ENCODE peak calls at places on chromosomes 2 and 18, in seven cellular contexts. One of them, this sample, is unnamed.

GRCh38 chr2:118006861-118007260 is 7.0 kb downstream of the CCDC93 start:
- DNase-seq in bronchial epithelial cell: no peak
- DNase-seq in PC-9: no peak
- DNase-seq in naive thymus-derived CD4-positive, alpha-beta T cell: no peak
- DNase-seq in CD8-positive, alpha-beta memory T cell: no peak
- DNase-seq in mammary epithelial cell: no peak
- DNase-seq in neuronal stem cell: no peak
- DNase-seq in this sample: no peak

GRCh38 chr18:36602071-36602470 is 226.7 kb downstream of the TPGS2 start:
- DNase-seq in bronchial epithelial cell: no peak
- DNase-seq in PC-9: no peak
- DNase-seq in naive thymus-derived CD4-positive, alpha-beta T cell: no peak
- DNase-seq in CD8-positive, alpha-beta memory T cell: no peak
- DNase-seq in mammary epithelial cell: no peak
- DNase-seq in neuronal stem cell: no peak
- DNase-seq in this sample: no peak

GRCh38 chr18:79566841-79567370 is 112.7 kb upstream of the CTDP1 start:
- DNase-seq in bronchial epithelial cell: peak; percentile 61
- DNase-seq in PC-9: no peak
- DNase-seq in naive thymus-derived CD4-positive, alpha-beta T cell: no peak
- DNase-seq in CD8-positive, alpha-beta memory T cell: no peak
- DNase-seq in mammary epithelial cell: no peak
- DNase-seq in neuronal stem cell: no peak
- DNase-seq in this sample: no peak

GRCh38 chr18:67864677-67865340 is 348.3 kb upstream of the DSEL start:
- DNase-seq in bronchial epithelial cell: peak; percentile 3
- DNase-seq in PC-9: no peak
- DNase-seq in naive thymus-derived CD4-positive, alpha-beta T cell: no peak
- DNase-seq in CD8-positive, alpha-beta memory T cell: no peak
- DNase-seq in mammary epithelial cell: peak; percentile 5
- DNase-seq in neuronal stem cell: no peak
- DNase-seq in this sample: no peak

GRCh38 chr18:74414951-74415515 is 42.1 kb downstream of the DIPK1C start:
- DNase-seq in bronchial epithelial cell: no peak
- DNase-seq in PC-9: no peak
- DNase-seq in naive thymus-derived CD4-positive, alpha-beta T cell: no peak
- DNase-seq in CD8-positive, alpha-beta memory T cell: no peak
- DNase-seq in mammary epithelial cell: no peak
- DNase-seq in neuronal stem cell: no peak
- DNase-seq in this sample: no peak

GRCh38 chr2:164793531-164793930 is 48.1 kb downstream of the COBLL1 start:
- DNase-seq in bronchial epithelial cell: no peak
- DNase-seq in PC-9: no peak
- DNase-seq in naive thymus-derived CD4-positive, alpha-beta T cell: no peak
- DNase-seq in CD8-positive, alpha-beta memory T cell: no peak
- DNase-seq in mammary epithelial cell: no peak
- DNase-seq in neuronal stem cell: no peak
- DNase-seq in this sample: no peak

GRCh38 chr18:49319590-49319989 is 140.9 kb downstream of the DYM start:
- DNase-seq in bronchial epithelial cell: no peak
- DNase-seq in PC-9: no peak
- DNase-seq in naive thymus-derived CD4-positive, alpha-beta T cell: no peak
- DNase-seq in CD8-positive, alpha-beta memory T cell: no peak
- DNase-seq in mammary epithelial cell: no peak
- DNase-seq in neuronal stem cell: no peak
- DNase-seq in this sample: no peak

GRCh38 chr2:12702661-12703121 is 14.0 kb upstream of the TRIB2 start:
- DNase-seq in bronchial epithelial cell: peak; percentile 96
- DNase-seq in PC-9: peak; percentile 30
- DNase-seq in naive thymus-derived CD4-positive, alpha-beta T cell: no peak
- DNase-seq in CD8-positive, alpha-beta memory T cell: no peak
- DNase-seq in mammary epithelial cell: peak; percentile 94
- DNase-seq in neuronal stem cell: no peak
- DNase-seq in this sample: no peak

GRCh38 chr2:195613922-195614321 is 43.1 kb upstream of the SLC39A10 start:
- DNase-seq in bronchial epithelial cell: peak; percentile 84
- DNase-seq in PC-9: peak; percentile 8
- DNase-seq in naive thymus-derived CD4-positive, alpha-beta T cell: no peak
- DNase-seq in CD8-positive, alpha-beta memory T cell: no peak
- DNase-seq in mammary epithelial cell: peak; percentile 74
- DNase-seq in neuronal stem cell: no peak
- DNase-seq in this sample: peak; percentile 92

GRCh38 chr2:172704072-172704936 is 31.3 kb upstream of the RAPGEF4 start:
- DNase-seq in bronchial epithelial cell: peak; percentile 40
- DNase-seq in PC-9: peak; percentile 30
- DNase-seq in naive thymus-derived CD4-positive, alpha-beta T cell: peak; percentile 13
- DNase-seq in CD8-positive, alpha-beta memory T cell: no peak
- DNase-seq in mammary epithelial cell: peak; percentile 25
- DNase-seq in neuronal stem cell: peak; percentile 18
- DNase-seq in this sample: no peak

GRCh38 chr18:78087338-78087737 is 837.7 kb downstream of the GALR1 start:
- DNase-seq in bronchial epithelial cell: no peak
- DNase-seq in PC-9: no peak
- DNase-seq in naive thymus-derived CD4-positive, alpha-beta T cell: no peak
- DNase-seq in CD8-positive, alpha-beta memory T cell: no peak
- DNase-seq in mammary epithelial cell: no peak
- DNase-seq in neuronal stem cell: no peak
- DNase-seq in this sample: no peak

GRCh38 chr2:3110555-3110954 is 267.1 kb downstream of the EIPR1 start:
- DNase-seq in bronchial epithelial cell: no peak
- DNase-seq in PC-9: no peak
- DNase-seq in naive thymus-derived CD4-positive, alpha-beta T cell: no peak
- DNase-seq in CD8-positive, alpha-beta memory T cell: no peak
- DNase-seq in mammary epithelial cell: no peak
- DNase-seq in neuronal stem cell: no peak
- DNase-seq in this sample: no peak

GRCh38 chr18:45050712-45051639 is 370.3 kb downstream of the SETBP1 start:
- DNase-seq in bronchial epithelial cell: peak; percentile 88
- DNase-seq in PC-9: no peak
- DNase-seq in naive thymus-derived CD4-positive, alpha-beta T cell: no peak
- DNase-seq in CD8-positive, alpha-beta memory T cell: no peak
- DNase-seq in mammary epithelial cell: peak; percentile 68
- DNase-seq in neuronal stem cell: no peak
- DNase-seq in this sample: peak; percentile 48

GRCh38 chr18:72544092-72544886 is at the start of gene CBLN2:
- DNase-seq in bronchial epithelial cell: peak; percentile 25
- DNase-seq in PC-9: peak; percentile 64
- DNase-seq in naive thymus-derived CD4-positive, alpha-beta T cell: no peak
- DNase-seq in CD8-positive, alpha-beta memory T cell: no peak
- DNase-seq in mammary epithelial cell: peak; percentile 46
- DNase-seq in neuronal stem cell: peak; percentile 72
- DNase-seq in this sample: no peak

GRCh38 chr18:45666520-45666919 is 51.2 kb downstream of the SLC14A2 start:
- DNase-seq in bronchial epithelial cell: no peak
- DNase-seq in PC-9: no peak
- DNase-seq in naive thymus-derived CD4-positive, alpha-beta T cell: no peak
- DNase-seq in CD8-positive, alpha-beta memory T cell: no peak
- DNase-seq in mammary epithelial cell: no peak
- DNase-seq in neuronal stem cell: no peak
- DNase-seq in this sample: no peak

GRCh38 chr2:239606955-239607794 is 206.4 kb upstream of the HDAC4 start:
- DNase-seq in bronchial epithelial cell: no peak
- DNase-seq in PC-9: no peak
- DNase-seq in naive thymus-derived CD4-positive, alpha-beta T cell: no peak
- DNase-seq in CD8-positive, alpha-beta memory T cell: no peak
- DNase-seq in mammary epithelial cell: no peak
- DNase-seq in neuronal stem cell: no peak
- DNase-seq in this sample: no peak

GRCh38 chr18:23487738-23488625 is 15.3 kb upstream of the RMC1 start:
- DNase-seq in bronchial epithelial cell: peak; percentile 66
- DNase-seq in PC-9: no peak
- DNase-seq in naive thymus-derived CD4-positive, alpha-beta T cell: peak; percentile 52
- DNase-seq in CD8-positive, alpha-beta memory T cell: no peak
- DNase-seq in mammary epithelial cell: no peak
- DNase-seq in neuronal stem cell: no peak
- DNase-seq in this sample: no peak

GRCh38 chr2:104790100-104790811 is 63.7 kb upstream of the POU3F3 start:
- DNase-seq in bronchial epithelial cell: no peak
- DNase-seq in PC-9: no peak
- DNase-seq in naive thymus-derived CD4-positive, alpha-beta T cell: no peak
- DNase-seq in CD8-positive, alpha-beta memory T cell: no peak
- DNase-seq in mammary epithelial cell: no peak
- DNase-seq in neuronal stem cell: peak; percentile 73
- DNase-seq in this sample: peak; percentile 54

GRCh38 chr2:240922234-240922981 is 16.3 kb downstream of the CROCC2 start:
- DNase-seq in bronchial epithelial cell: no peak
- DNase-seq in PC-9: no peak
- DNase-seq in naive thymus-derived CD4-positive, alpha-beta T cell: no peak
- DNase-seq in CD8-positive, alpha-beta memory T cell: no peak
- DNase-seq in mammary epithelial cell: no peak
- DNase-seq in neuronal stem cell: no peak
- DNase-seq in this sample: no peak

GRCh38 chr2:55048514-55048924 is 1.7 kb downstream of the RTN4 start:
- DNase-seq in bronchial epithelial cell: peak; percentile 33
- DNase-seq in PC-9: no peak
- DNase-seq in naive thymus-derived CD4-positive, alpha-beta T cell: no peak
- DNase-seq in CD8-positive, alpha-beta memory T cell: no peak
- DNase-seq in mammary epithelial cell: peak; percentile 35
- DNase-seq in neuronal stem cell: no peak
- DNase-seq in this sample: no peak

GRCh38 chr2:216777637-216778273 is 82.1 kb downstream of the TNP1 start:
- DNase-seq in bronchial epithelial cell: peak; percentile 85
- DNase-seq in PC-9: peak; percentile 21
- DNase-seq in naive thymus-derived CD4-positive, alpha-beta T cell: peak; percentile 2
- DNase-seq in CD8-positive, alpha-beta memory T cell: no peak
- DNase-seq in mammary epithelial cell: peak; percentile 76
- DNase-seq in neuronal stem cell: peak; percentile 43
- DNase-seq in this sample: no peak

GRCh38 chr2:25331686-25332365 is 9.9 kb downstream of the DNMT3A start:
- DNase-seq in bronchial epithelial cell: peak; percentile 26
- DNase-seq in PC-9: no peak
- DNase-seq in naive thymus-derived CD4-positive, alpha-beta T cell: no peak
- DNase-seq in CD8-positive, alpha-beta memory T cell: no peak
- DNase-seq in mammary epithelial cell: peak; percentile 22
- DNase-seq in neuronal stem cell: no peak
- DNase-seq in this sample: no peak

GRCh38 chr18:61531182-61531581 is 198.0 kb downstream of the CDH20 start:
- DNase-seq in bronchial epithelial cell: no peak
- DNase-seq in PC-9: no peak
- DNase-seq in naive thymus-derived CD4-positive, alpha-beta T cell: no peak
- DNase-seq in CD8-positive, alpha-beta memory T cell: no peak
- DNase-seq in mammary epithelial cell: no peak
- DNase-seq in neuronal stem cell: no peak
- DNase-seq in this sample: no peak

GRCh38 chr2:226727251-226727650 is 72.4 kb downstream of the IRS1 start:
- DNase-seq in bronchial epithelial cell: no peak
- DNase-seq in PC-9: no peak
- DNase-seq in naive thymus-derived CD4-positive, alpha-beta T cell: no peak
- DNase-seq in CD8-positive, alpha-beta memory T cell: no peak
- DNase-seq in mammary epithelial cell: no peak
- DNase-seq in neuronal stem cell: no peak
- DNase-seq in this sample: no peak

GRCh38 chr2:226726546-226726945 is 73.1 kb downstream of the IRS1 start:
- DNase-seq in bronchial epithelial cell: peak; percentile 44
- DNase-seq in PC-9: no peak
- DNase-seq in naive thymus-derived CD4-positive, alpha-beta T cell: no peak
- DNase-seq in CD8-positive, alpha-beta memory T cell: no peak
- DNase-seq in mammary epithelial cell: peak; percentile 8
- DNase-seq in neuronal stem cell: no peak
- DNase-seq in this sample: no peak

GRCh38 chr2:226721541-226721940 is 78.1 kb downstream of the IRS1 start:
- DNase-seq in bronchial epithelial cell: no peak
- DNase-seq in PC-9: no peak
- DNase-seq in naive thymus-derived CD4-positive, alpha-beta T cell: no peak
- DNase-seq in CD8-positive, alpha-beta memory T cell: no peak
- DNase-seq in mammary epithelial cell: no peak
- DNase-seq in neuronal stem cell: no peak
- DNase-seq in this sample: no peak

GRCh38 chr2:226728996-226729395 is 70.6 kb downstream of the IRS1 start:
- DNase-seq in bronchial epithelial cell: no peak
- DNase-seq in PC-9: no peak
- DNase-seq in naive thymus-derived CD4-positive, alpha-beta T cell: no peak
- DNase-seq in CD8-positive, alpha-beta memory T cell: no peak
- DNase-seq in mammary epithelial cell: no peak
- DNase-seq in neuronal stem cell: no peak
- DNase-seq in this sample: no peak

GRCh38 chr2:226725096-226725495 is 74.5 kb downstream of the IRS1 start:
- DNase-seq in bronchial epithelial cell: no peak
- DNase-seq in PC-9: no peak
- DNase-seq in naive thymus-derived CD4-positive, alpha-beta T cell: no peak
- DNase-seq in CD8-positive, alpha-beta memory T cell: no peak
- DNase-seq in mammary epithelial cell: no peak
- DNase-seq in neuronal stem cell: no peak
- DNase-seq in this sample: no peak
- H3K4me3 ChIP-seq in bronchial epithelial cell: no peak overlapping the region
- H3K4me3 ChIP-seq in PC-9: no peak overlapping the region
- H3K4me3 ChIP-seq in naive thymus-derived CD4-positive, alpha-beta T cell: no peak overlapping the region
- H3K4me3 ChIP-seq in CD8-positive, alpha-beta memory T cell: no peak overlapping the region
- H3K4me3 ChIP-seq in mammary epithelial cell: no peak overlapping the region
- H3K4me3 ChIP-seq in neuronal stem cell: no peak overlapping the region
- H3K4me3 ChIP-seq in this sample: no peak overlapping the region

DNA sequence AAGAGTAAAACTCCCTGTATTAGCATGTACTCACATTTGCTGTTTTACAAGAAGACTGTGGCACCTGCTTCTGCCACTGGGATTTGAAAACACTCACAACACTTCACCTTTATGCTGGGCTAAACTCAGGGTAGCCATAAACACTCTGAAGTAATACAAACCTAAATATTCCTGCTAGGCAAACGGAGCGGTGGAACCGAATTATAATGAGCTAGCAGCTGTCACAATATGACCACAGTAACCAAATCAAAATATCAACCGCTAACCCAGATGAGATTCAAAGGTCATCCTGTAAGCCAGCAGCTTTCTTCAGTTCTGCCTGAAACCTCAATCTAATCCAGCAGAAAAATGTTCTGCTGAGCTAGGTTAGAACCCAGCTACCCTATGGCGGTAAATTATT is 132.1 kb downstream of the TCF4 start:
- DNase-seq in bronchial epithelial cell: no peak
- DNase-seq in PC-9: no peak
- DNase-seq in naive thymus-derived CD4-positive, alpha-beta T cell: no peak
- DNase-seq in CD8-positive, alpha-beta memory T cell: no peak
- DNase-seq in mammary epithelial cell: no peak
- DNase-seq in neuronal stem cell: no peak
- DNase-seq in this sample: no peak
- H3K36me3 ChIP-seq in bronchial epithelial cell: no peaks in the 10 kb centered on the region
- H3K36me3 ChIP-seq in PC-9: no peaks in the 10 kb centered on the region
- H3K36me3 ChIP-seq in naive thymus-derived CD4-positive, alpha-beta T cell: no peaks in the 10 kb centered on the region
- H3K36me3 ChIP-seq in CD8-positive, alpha-beta memory T cell: no peaks in the 10 kb centered on the region
- H3K36me3 ChIP-seq in mammary epithelial cell: no peaks in the 10 kb centered on the region
- H3K36me3 ChIP-seq in neuronal stem cell: peaks cover 1% of the 10 kb centered on the region
- H3K36me3 ChIP-seq in this sample: no peaks in the 10 kb centered on the region

GRCh38 chr2:9738718-9739496 is 104.4 kb upstream of the TAF1B start:
- DNase-seq in bronchial epithelial cell: no peak
- DNase-seq in PC-9: no peak
- DNase-seq in naive thymus-derived CD4-positive, alpha-beta T cell: no peak
- DNase-seq in CD8-positive, alpha-beta memory T cell: no peak
- DNase-seq in mammary epithelial cell: no peak
- DNase-seq in neuronal stem cell: no peak
- DNase-seq in this sample: no peak
- H3K4me3 ChIP-seq in bronchial epithelial cell: no peak overlapping the region
- H3K4me3 ChIP-seq in PC-9: no peak overlapping the region
- H3K4me3 ChIP-seq in naive thymus-derived CD4-positive, alpha-beta T cell: peak overlapping the region; percentile 45
- H3K4me3 ChIP-seq in CD8-positive, alpha-beta memory T cell: peak overlapping the region; percentile 48
- H3K4me3 ChIP-seq in mammary epithelial cell: no peak overlapping the region
- H3K4me3 ChIP-seq in neuronal stem cell: no peak overlapping the region
- H3K4me3 ChIP-seq in this sample: no peak overlapping the region

DNA sequence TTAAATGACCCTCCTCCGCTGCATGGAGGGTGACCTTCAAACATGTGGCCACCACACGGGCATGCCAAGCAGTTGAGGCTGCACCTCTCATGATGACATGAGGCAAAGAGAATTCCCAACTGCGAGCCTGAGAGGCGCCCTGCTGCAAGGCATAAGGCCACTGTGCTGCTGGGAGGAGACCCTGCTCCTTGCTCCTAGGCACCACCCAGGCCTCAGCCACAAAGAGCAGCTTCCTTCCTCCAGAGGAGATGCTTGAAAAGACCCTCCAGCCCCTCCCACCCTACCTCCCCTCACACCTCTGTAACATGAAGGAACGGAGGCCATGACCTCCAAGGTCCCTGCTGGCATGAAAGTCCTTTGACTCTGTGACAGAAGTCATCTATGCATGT is 11.4 kb downstream of the CHST10 start:
- DNase-seq in bronchial epithelial cell: no peak
- DNase-seq in PC-9: no peak
- DNase-seq in naive thymus-derived CD4-positive, alpha-beta T cell: no peak
- DNase-seq in CD8-positive, alpha-beta memory T cell: no peak
- DNase-seq in mammary epithelial cell: no peak
- DNase-seq in neuronal stem cell: no peak
- DNase-seq in this sample: no peak
- H3K36me3 ChIP-seq in bronchial epithelial cell: no peaks in the 10 kb centered on the region
- H3K36me3 ChIP-seq in PC-9: no peaks in the 10 kb centered on the region
- H3K36me3 ChIP-seq in naive thymus-derived CD4-positive, alpha-beta T cell: no peaks in the 10 kb centered on the region
- H3K36me3 ChIP-seq in CD8-positive, alpha-beta memory T cell: no peaks in the 10 kb centered on the region
- H3K36me3 ChIP-seq in mammary epithelial cell: no peaks in the 10 kb centered on the region
- H3K36me3 ChIP-seq in neuronal stem cell: peaks cover 20% of the 10 kb centered on the region
- H3K36me3 ChIP-seq in this sample: no peaks in the 10 kb centered on the region

This sample was measured in kidney epithelial cell.